ENCODE peak calls at places on chromosomes 12 and 14, in five cellular contexts. U, R, D, V and Y are unnamed samples. For H3K79me2, the result is how much of the 10 kb centered on the place peaks cover.

GRCh38 chr14:102644523-102644922 is 52.1 kb downstream of the RCOR1 start:
- DNase-seq in U (no peak), V (no peak), R (peak), D (no peak), Y (no peak)

GRCh38 chr12:123850246-123851134 is 88.4 kb downstream of the DNAH10 start:
- DNase-seq in D (no peak), R (no peak), V (no peak), U (no peak), Y (no peak)

GRCh38 chr12:124073636-124074035 is 100.6 kb downstream of the ZNF664 start:
- DNase-seq in U (no peak), D (peak), V (no peak), R (no peak), Y (peak)

GRCh38 chr12:46304080-46304479 is 35.2 kb upstream of the SLC38A1 start:
- DNase-seq in D (no peak), V (no peak), U (peak), R (no peak), Y (no peak)

GRCh38 chr14:61749867-61750266 is 12.4 kb upstream of the SNAPC1 start:
- DNase-seq in U (peak), R (no peak), V (no peak), D (no peak), Y (peak)

GRCh38 chr14:26761532-26761931 is 163.7 kb upstream of the NOVA1 start:
- DNase-seq in D (peak), V (no peak), U (no peak), R (no peak), Y (no peak)

GRCh38 chr12:570237-570925 is 92.9 kb downstream of the NINJ2 start:
- DNase-seq in U (peak), D (peak), R (no peak), V (no peak), Y (peak)

GRCh38 chr12:130870442-130871285 is 1.2 kb upstream of the RAN start:
- DNase-seq in U (peak), R (peak), D (peak), V (peak), Y (peak)

GRCh38 chr12:52209321-52209720 is 17.5 kb upstream of the KRT80 start:
- DNase-seq in U (no peak), D (no peak), V (no peak), R (no peak), Y (no peak)

GRCh38 chr14:78605065-78605762 is 435.0 kb downstream of the NRXN3 start:
- DNase-seq in U (peak), R (no peak), V (no peak), D (no peak), Y (no peak)

GRCh38 chr12:96099986-96100385 is 64.6 kb upstream of the LTA4H start:
- DNase-seq in R (peak), U (no peak), V (no peak), D (no peak), Y (no peak)

GRCh38 chr12:125406131-125406530 is 340.9 kb downstream of the AACS start:
- DNase-seq in R (peak), V (no peak), D (no peak), U (no peak), Y (no peak)

GRCh38 chr14:104240426-104241157 is 102.2 kb downstream of the KIF26A start:
- DNase-seq in V (no peak), R (peak), U (no peak), D (peak), Y (no peak)

GRCh38 chr12:51951843-51952722 is 584 bp downstream of the ACVR1B start:
- DNase-seq in R (peak), V (no peak), U (peak), D (peak), Y (peak)

GRCh38 chr12:67999244-67999643 is 10.0 kb downstream of the IFNG-AS1 start:
- DNase-seq in U (no peak), V (no peak), D (no peak), R (no peak), Y (no peak)

GRCh38 chr12:64674367-64674922 is 64.2 kb downstream of the RASSF3 start:
- DNase-seq in R (peak), U (no peak), V (no peak), D (no peak), Y (no peak)

GRCh38 chr14:55913324-55914035 is 204.7 kb upstream of the PELI2 start:
- DNase-seq in R (no peak), D (peak), U (no peak), V (no peak), Y (no peak)

DNA sequence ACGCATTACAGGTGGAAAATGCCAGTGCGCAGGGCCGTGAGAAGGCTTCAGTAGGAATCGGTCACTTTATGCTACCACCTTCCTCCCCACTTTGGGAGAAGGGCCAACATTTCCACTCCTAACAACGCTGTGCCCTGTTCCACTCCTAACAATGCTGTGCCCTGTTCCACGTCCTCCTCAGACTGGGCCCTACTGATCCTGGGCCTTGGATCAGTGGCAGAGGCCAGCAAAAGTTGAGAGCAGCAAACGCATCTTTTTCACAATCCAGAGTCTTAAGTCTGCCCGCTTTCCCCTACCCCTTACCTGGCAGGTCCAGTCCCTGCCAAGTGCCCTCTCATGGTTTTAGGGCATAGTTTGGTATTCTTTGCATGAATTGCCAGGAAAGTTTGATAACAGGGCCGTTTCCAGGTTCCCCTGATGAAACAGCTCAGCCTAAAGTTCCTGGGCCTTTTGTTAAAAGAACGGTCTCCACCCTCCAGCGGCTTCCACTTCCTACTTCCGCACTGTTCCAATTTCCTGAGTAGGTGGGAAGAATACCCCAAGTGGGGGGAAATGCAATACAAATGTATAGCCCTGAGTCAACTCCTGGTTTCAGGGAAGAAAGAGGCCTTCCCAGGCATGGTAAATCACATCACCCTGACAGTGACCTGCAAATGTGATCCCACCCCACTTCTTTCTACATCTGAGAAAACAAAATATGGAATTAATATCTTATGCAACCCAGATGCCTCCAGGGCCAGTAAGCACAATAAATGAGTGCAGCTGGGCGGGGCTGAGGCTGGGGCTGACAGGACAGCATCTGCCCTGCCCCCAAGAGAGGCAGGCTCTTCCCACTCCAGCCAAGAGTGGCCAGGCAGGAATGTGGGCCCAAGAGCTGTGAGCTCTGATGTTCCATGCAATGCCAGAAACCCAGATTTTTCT is 15.0 kb downstream of the KCTD10 start:
- DNase-seq in V (no peak), U (peak), R (no peak), D (peak), Y (peak)
- H3K79me2 ChIP-seq in V (half or more), U (half or more), R (under half), D (half or more), Y (half or more)

DNA sequence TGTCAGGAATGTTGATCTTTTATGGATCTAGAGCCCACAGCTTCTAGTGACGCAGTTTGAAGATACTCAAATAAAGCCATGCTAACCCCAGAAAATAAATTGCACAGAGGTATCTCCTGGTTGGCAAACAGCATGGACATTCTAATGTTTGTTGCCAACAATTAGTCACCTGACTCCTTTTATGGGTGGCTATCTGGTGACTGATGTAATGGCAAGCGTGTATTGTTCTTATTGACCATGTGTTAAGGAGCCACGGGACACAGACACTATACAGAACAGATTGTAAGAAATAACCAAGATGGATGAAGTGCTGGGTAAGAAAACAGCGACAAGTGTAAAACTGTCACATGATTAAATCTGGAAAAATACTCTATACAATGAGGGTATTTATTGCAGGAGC is 401.3 kb upstream of the PDE3A start:
- DNase-seq in U (peak), R (no peak), D (no peak), V (no peak), Y (no peak)
- TF ChIP-seq EZH2phosphoT487 in U (no peak), R (no peak), D (no peak), V (no peak), Y (no peak)

GRCh38 chr12:112963227-112963861 is 15.0 kb upstream of the OAS2 start:
- DNase-seq in R (no peak), V (no peak), D (peak), U (no peak), Y (no peak)

GRCh38 chr12:112965643-112966042 is 12.7 kb upstream of the OAS2 start:
- DNase-seq in V (no peak), R (no peak), D (no peak), U (no peak), Y (no peak)

GRCh38 chr12:112962561-112962960 is 15.8 kb upstream of the OAS2 start:
- DNase-seq in V (no peak), R (no peak), D (no peak), U (no peak), Y (no peak)

GRCh38 chr12:112964067-112964670 is 14.2 kb upstream of the OAS2 start:
- DNase-seq in V (no peak), D (no peak), U (no peak), R (no peak), Y (no peak)

GRCh38 chr12:112964915-112965314 is 13.4 kb upstream of the OAS2 start:
- DNase-seq in D (no peak), U (no peak), V (no peak), R (no peak), Y (no peak)
- H2AFZ ChIP-seq in D (no peak), U (no peak), V (no peak), R (no peak), Y (no peak)

DNA sequence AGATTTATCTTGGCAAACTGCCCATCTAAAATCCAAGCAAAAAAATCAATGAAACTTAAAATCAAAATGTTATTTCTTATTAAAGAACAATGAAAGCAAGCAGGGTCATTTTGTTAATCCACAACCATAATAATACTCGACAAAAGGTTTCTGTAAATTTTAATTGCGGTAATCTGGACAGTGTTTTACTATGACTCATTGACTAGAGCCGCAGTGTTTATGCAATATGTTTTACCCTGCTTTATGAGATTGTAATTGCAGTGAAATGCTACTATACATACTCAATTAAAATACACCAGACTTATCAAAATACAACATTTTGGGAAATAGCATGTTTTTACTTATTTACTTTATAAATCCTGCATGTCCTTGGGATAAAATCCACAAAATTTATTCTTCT is 12.9 kb upstream of the LGR5 start:
- DNase-seq in D (no peak), R (no peak), V (no peak), U (peak), Y (peak)
- H3K79me2 ChIP-seq in D (under half), R (under half), V (under half), U (under half), Y (under half)